ENCODE peak calls at places on chromosomes 16 and 17, in eight cellular contexts. Z is neural crest cell; Q is IMR-90; B is stimulated activated CD4-positive, alpha-beta T cell treated with anti-CD3 and anti-CD28 coated beads, Interleukin-2, amount 100 ng/mL, for 24 hours; G is fibroblast of the conjunctiva; H is BJ; I is effector CD4-positive, alpha-beta T cell; Y is heart right ventricle. D is an unnamed sample.
A peak's percentile ranks its signal among the peaks of the same experiment; 100 is the strongest.

GRCh38 chr17:56440391-56440790 is 153.1 kb upstream of the NOG start:
- DNase-seq in Z (no peak), Q (peak; percentile 24), B (no peak), G (peak; percentile 20), H (peak; percentile 3), I (no peak), Y (no peak), D (peak; percentile 77)

GRCh38 chr16:31484491-31485171 is 1.7 kb downstream of the SLC5A2 start:
- DNase-seq in Z (no peak), Q (no peak), B (no peak), G (no peak), H (no peak), I (no peak), Y (no peak), D (peak; percentile 78)

GRCh38 chr16:89633064-89633631 is 19.7 kb downstream of the DPEP1 start:
- DNase-seq in Z (no peak), Q (peak; percentile 73), B (no peak), G (peak; percentile 20), H (peak; percentile 33), I (no peak), Y (no peak), D (peak; percentile 53)

GRCh38 chr17:76337413-76337777 is 16.3 kb downstream of the PRPSAP1 start:
- DNase-seq in Z (no peak), Q (peak; percentile 18), B (no peak), G (no peak), H (no peak), I (no peak), Y (no peak), D (peak; percentile 48)

GRCh38 chr16:31568577-31569359 is 41.1 kb downstream of the AHSP start:
- DNase-seq in Z (no peak), Q (no peak), B (no peak), G (no peak), H (no peak), I (no peak), Y (peak; percentile 20), D (no peak)

GRCh38 chr16:85471469-85472431 is 141.4 kb upstream of the GSE1 start:
- DNase-seq in Z (no peak), Q (no peak), B (no peak), G (no peak), H (no peak), I (no peak), Y (peak; percentile 38), D (no peak)

GRCh38 chr16:56985288-56985961 is 3.9 kb upstream of the NLRC5 start:
- DNase-seq in Z (no peak), Q (peak; percentile 85), B (no peak), G (peak; percentile 84), H (peak; percentile 38), I (no peak), Y (peak; percentile 56), D (peak; percentile 86)

GRCh38 chr17:38893113-38893512 is 23.3 kb downstream of the LASP1 start:
- DNase-seq in Z (no peak), Q (no peak), B (no peak), G (no peak), H (no peak), I (no peak), Y (no peak), D (no peak)

GRCh38 chr17:32256012-32256694 is 9.5 kb upstream of the RHBDL3 start:
- DNase-seq in Z (no peak), Q (peak; percentile 24), B (no peak), G (no peak), H (no peak), I (no peak), Y (no peak), D (no peak)

GRCh38 chr16:89325861-89326471 is 108.5 kb downstream of the ZNF778 start:
- DNase-seq in Z (no peak), Q (peak; percentile 93), B (no peak), G (peak; percentile 49), H (peak; percentile 59), I (no peak), Y (no peak), D (peak; percentile 75)

GRCh38 chr16:83994703-83995102 is 26.7 kb downstream of the NECAB2 start:
- DNase-seq in Z (no peak), Q (peak; percentile 22), B (no peak), G (no peak), H (no peak), I (no peak), Y (no peak), D (no peak)

GRCh38 chr17:40069751-40070643 is 7.2 kb downstream of the THRA start:
- DNase-seq in Z (no peak), Q (peak; percentile 46), B (no peak), G (no peak), H (no peak), I (peak; percentile 21), Y (peak; percentile 31), D (peak; percentile 33)

GRCh38 chr17:1442187-1442586 is 13.8 kb downstream of the CRK start:
- DNase-seq in Z (no peak), Q (no peak), B (no peak), G (no peak), H (no peak), I (no peak), Y (no peak), D (no peak)

GRCh38 chr17:71613996-71614395 is 506.8 kb upstream of the SOX9 start:
- DNase-seq in Z (no peak), Q (no peak), B (no peak), G (no peak), H (no peak), I (no peak), Y (no peak), D (no peak)

GRCh38 chr16:31427441-31428276 is 501 bp downstream of the COX6A2 start:
- DNase-seq in Z (no peak), Q (no peak), B (peak; percentile 58), G (peak; percentile 2), H (no peak), I (peak; percentile 23), Y (peak; percentile 79), D (peak; percentile 24)

GRCh38 chr16:1458977-1459341 is 14.6 kb upstream of the CCDC154 start:
- DNase-seq in Z (no peak), Q (no peak), B (no peak), G (no peak), H (no peak), I (no peak), Y (peak; percentile 9), D (no peak)

GRCh38 chr16:72474511-72475123 is 302.7 kb upstream of the PMFBP1 start:
- DNase-seq in Z (no peak), Q (peak; percentile 78), B (no peak), G (peak; percentile 24), H (peak; percentile 61), I (no peak), Y (no peak), D (peak; percentile 61)

GRCh38 chr17:77100009-77100408 is 40.8 kb upstream of the SEC14L1 start:
- DNase-seq in Z (no peak), Q (no peak), B (no peak), G (no peak), H (no peak), I (no peak), Y (peak; percentile 62), D (no peak)

GRCh38 chr17:7886227-7887037 is 2.2 kb upstream of the CHD3 start:
- DNase-seq in Z (peak; percentile 22), Q (peak; percentile 7), B (peak; percentile 65), G (no peak), H (no peak), I (peak; percentile 63), Y (no peak), D (no peak)

GRCh38 chr17:13626703-13627102 is 25.0 kb upstream of the HS3ST3A1 start:
- DNase-seq in Z (no peak), Q (peak; percentile 91), B (no peak), G (peak; percentile 12), H (peak; percentile 24), I (no peak), Y (no peak), D (peak; percentile 18)

GRCh38 chr17:76353599-76354316 is at the start of gene PRPSAP1:
- DNase-seq in Z (peak; percentile 85), Q (peak; percentile 87), B (peak; percentile 83), G (peak; percentile 75), H (no peak), I (peak; percentile 67), Y (peak; percentile 86), D (peak; percentile 100)

GRCh38 chr17:77329741-77330531 is 189.2 kb downstream of the SEC14L1 start:
- DNase-seq in Z (no peak), Q (no peak), B (no peak), G (no peak), H (no peak), I (no peak), Y (no peak), D (no peak)

GRCh38 chr16:53022374-53022773 is 30.3 kb downstream of the CHD9NB start:
- DNase-seq in Z (peak; percentile 47), Q (peak; percentile 43), B (no peak), G (peak; percentile 34), H (no peak), I (no peak), Y (no peak), D (peak; percentile 49)

GRCh38 chr17:57550671-57551315 is 194.3 kb downstream of the CCDC182 start:
- DNase-seq in Z (no peak), Q (no peak), B (no peak), G (no peak), H (no peak), I (no peak), Y (no peak), D (no peak)

GRCh38 chr17:77772461-77772897 is 186.0 kb upstream of the TNRC6C start:
- DNase-seq in Z (peak; percentile 55), Q (peak; percentile 33), B (peak; percentile 71), G (no peak), H (no peak), I (peak; percentile 53), Y (peak; percentile 76), D (peak; percentile 16)

D was measured in SJSA1.